ENCODE peak calls at places on chromosomes 4 and X, in eight cellular contexts. O is B cell, F is Caco-2, J is GM12891, I is K562, A is right lobe of liver, S is stomach, P is activated B cell treated with CpG ODN at 0.5 μM for 24 hours. Q is an unnamed sample.

GRCh38 chrX:357693-358471 is 28.8 kb downstream of the PPP2R3B start:
- DNase-seq in J (no peak), S (no peak), I (no peak), F (no peak), A (no peak), O (no peak), P (no peak), Q (no peak)

GRCh38 chr4:122150896-122151295 is 1.2 kb upstream of the BLTP1 start:
- DNase-seq in S (no peak), J (no peak), I (no peak), A (no peak), O (peak), F (no peak), P (no peak), Q (no peak)

GRCh38 chr4:6374575-6374974 is 97.8 kb downstream of the PPP2R2C start:
- DNase-seq in I (no peak), O (no peak), J (no peak), F (no peak), P (no peak), A (no peak), S (no peak), Q (no peak)

GRCh38 chrX:140821280-140821679 is 111.7 kb downstream of the LINC00632 start:
- DNase-seq in P (no peak), S (no peak), J (no peak), A (no peak), F (no peak), O (no peak), I (no peak), Q (no peak)

GRCh38 chrX:153878969-153879653 is 6.9 kb downstream of the L1CAM start:
- DNase-seq in I (no peak), A (no peak), F (no peak), S (no peak), O (no peak), J (no peak), P (no peak), Q (peak)

GRCh38 chr4:118279328-118279727 is 73.5 kb downstream of the PRSS12 start:
- DNase-seq in P (no peak), F (no peak), I (peak), J (no peak), O (no peak), S (no peak), A (no peak), Q (no peak)

GRCh38 chrX:74536142-74537010 is 78.0 kb downstream of the RLIM start:
- DNase-seq in I (peak), S (peak), A (peak), F (peak), J (peak), P (peak), O (peak), Q (peak)

GRCh38 chr4:145341381-145341780 is 140.3 kb upstream of the SMAD1 start:
- DNase-seq in I (no peak), J (no peak), P (no peak), S (no peak), O (no peak), F (no peak), A (no peak), Q (no peak)

Q was measured in heart left ventricle.